ENCODE peak calls at places on chromosomes 16 and 17, in seven cellular contexts. Y is substantia nigra; D is heart right ventricle; T is naive thymus-derived CD4-positive, alpha-beta T cell; G is IMR-90; N is fibroblast of lung; Q is heart left ventricle. C is an unnamed sample.

GRCh38 chr17:76868176-76868668 is at the start of gene MGAT5B:
- DNase-seq in Y (peak), D (peak), T (peak), G (peak), N (peak), Q (peak), C (peak)

GRCh38 chr17:76232342-76232741 is 8.0 kb downstream of the RNF157 start:
- DNase-seq in Y (no peak), D (no peak), T (no peak), G (peak), N (peak), Q (no peak), C (no peak)

GRCh38 chr16:8572919-8573724 is 17.2 kb downstream of the TMEM114 start:
- DNase-seq in Y (no peak), D (no peak), T (no peak), G (peak), N (peak), Q (no peak), C (no peak)

GRCh38 chr17:1050246-1050995 is 53.5 kb downstream of the TIMM22 start:
- DNase-seq in Y (no peak), D (no peak), T (no peak), G (no peak), N (no peak), Q (no peak), C (no peak)

GRCh38 chr16:14427371-14427948 is 202.6 kb downstream of the PARN start:
- DNase-seq in Y (peak), D (no peak), T (no peak), G (peak), N (peak), Q (no peak), C (no peak)

GRCh38 chr17:44826123-44826790 is 3.8 kb downstream of the GJC1 start:
- DNase-seq in Y (no peak), D (no peak), T (no peak), G (no peak), N (peak), Q (no peak), C (no peak)

GRCh38 chr17:81420769-81421462 is 25.7 kb downstream of the BAHCC1 start:
- DNase-seq in Y (peak), D (peak), T (no peak), G (peak), N (peak), Q (peak), C (no peak)

GRCh38 chr17:7710341-7710740 is 5.3 kb downstream of the EFNB3 start:
- DNase-seq in Y (no peak), D (no peak), T (no peak), G (no peak), N (no peak), Q (no peak), C (no peak)

GRCh38 chr17:50685334-50685665 is 22.4 kb downstream of the ANKRD40 start:
- DNase-seq in Y (no peak), D (no peak), T (no peak), G (no peak), N (no peak), Q (no peak), C (no peak)

GRCh38 chr17:50688168-50688719 is 19.5 kb downstream of the ANKRD40 start:
- DNase-seq in Y (no peak), D (no peak), T (no peak), G (no peak), N (no peak), Q (no peak), C (no peak)

GRCh38 chr17:50685691-50686493 is 21.8 kb downstream of the ANKRD40 start:
- DNase-seq in Y (no peak), D (no peak), T (no peak), G (no peak), N (no peak), Q (no peak), C (no peak)

GRCh38 chr17:50687200-50688066 is 20.3 kb downstream of the ANKRD40 start:
- DNase-seq in Y (no peak), D (no peak), T (no peak), G (no peak), N (peak), Q (no peak), C (no peak)

DNA sequence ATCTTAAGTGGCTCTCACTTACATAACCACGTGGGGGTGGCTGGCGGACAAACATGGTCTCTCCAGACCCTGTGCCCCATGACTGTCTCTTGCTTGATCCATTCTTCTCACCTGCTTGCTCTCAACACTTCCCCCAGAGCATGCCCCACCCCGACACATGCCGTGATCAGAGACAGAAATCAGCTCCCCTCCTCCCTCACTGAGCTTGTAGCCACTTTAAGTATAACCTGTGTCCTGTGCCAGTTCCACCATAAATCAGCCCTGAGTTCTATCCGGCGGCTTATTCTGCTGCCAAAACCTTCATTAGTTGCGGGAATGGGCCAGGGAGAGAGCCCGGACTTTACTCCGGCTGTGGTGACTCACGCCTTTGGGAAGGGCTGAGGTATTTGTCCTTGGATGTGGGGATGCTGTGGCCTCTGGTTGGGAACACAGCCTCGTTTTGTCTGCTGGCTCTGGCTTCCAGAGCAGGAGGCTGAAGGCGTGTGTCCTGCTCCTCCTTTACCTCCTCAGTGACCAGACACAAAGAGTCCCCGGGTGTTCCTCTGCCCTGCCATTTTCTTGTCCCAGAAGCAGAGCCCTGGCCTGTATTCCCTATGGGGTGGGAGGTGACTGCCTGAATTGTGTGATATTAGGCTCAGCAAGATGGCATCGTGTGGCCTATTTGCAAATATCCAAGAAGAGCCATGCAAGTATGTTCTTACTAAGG is 21.1 kb downstream of the ANKRD40 start:
- DNase-seq in Y (no peak), D (peak), T (no peak), G (peak), N (peak), Q (peak), C (no peak)
- H3K27ac ChIP-seq in Y (no peak), D (peak), T (no peak), G (peak), N (no peak), Q (no peak), C (no peak)

DNA sequence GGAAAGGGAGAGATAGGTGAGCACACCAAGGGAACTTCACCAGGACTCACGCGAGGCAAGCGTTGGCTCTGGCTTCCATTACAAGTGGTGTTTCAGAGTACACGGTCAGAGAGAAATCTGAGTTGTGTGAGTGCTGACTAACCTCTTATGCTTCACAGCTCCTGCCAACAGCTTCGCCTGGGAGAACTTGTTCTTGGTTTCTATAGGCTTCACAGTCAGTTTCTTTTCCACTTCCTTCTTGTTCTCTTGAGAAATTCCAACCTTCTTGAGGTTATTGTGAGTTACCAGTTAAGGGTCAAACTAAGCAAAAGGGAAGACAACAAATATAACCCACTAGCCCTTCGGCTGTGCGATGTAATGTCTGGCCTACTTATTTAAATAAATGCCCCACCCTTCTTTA is 18.9 kb downstream of the PSME3IP1 start:
- DNase-seq in Y (no peak), D (no peak), T (no peak), G (peak), N (peak), Q (no peak), C (no peak)
- H3K27ac ChIP-seq in Y (peak), D (no peak), T (no peak), G (no peak), N (no peak), Q (no peak), C (no peak)

GRCh38 chr17:57858838-57859237 is 9.0 kb upstream of the MRPS23 start:
- DNase-seq in Y (no peak), D (no peak), T (no peak), G (no peak), N (no peak), Q (no peak), C (no peak)
- H3K27ac ChIP-seq in Y (peak), D (no peak), T (no peak), G (no peak), N (no peak), Q (no peak), C (no peak)

GRCh38 chr17:66567234-66568170 is 265.1 kb downstream of the PRKCA start:
- DNase-seq in Y (peak), D (peak), T (peak), G (peak), N (peak), Q (peak), C (peak)
- H3K27ac ChIP-seq in Y (no peak), D (no peak), T (no peak), G (peak), N (peak), Q (no peak), C (no peak)

GRCh38 chr16:67547423-67548264 is 14.7 kb upstream of the CTCF start:
- DNase-seq in Y (no peak), D (no peak), T (peak), G (no peak), N (no peak), Q (no peak), C (peak)
- H3K27ac ChIP-seq in Y (peak), D (peak), T (peak), G (no peak), N (no peak), Q (no peak), C (peak)

DNA sequence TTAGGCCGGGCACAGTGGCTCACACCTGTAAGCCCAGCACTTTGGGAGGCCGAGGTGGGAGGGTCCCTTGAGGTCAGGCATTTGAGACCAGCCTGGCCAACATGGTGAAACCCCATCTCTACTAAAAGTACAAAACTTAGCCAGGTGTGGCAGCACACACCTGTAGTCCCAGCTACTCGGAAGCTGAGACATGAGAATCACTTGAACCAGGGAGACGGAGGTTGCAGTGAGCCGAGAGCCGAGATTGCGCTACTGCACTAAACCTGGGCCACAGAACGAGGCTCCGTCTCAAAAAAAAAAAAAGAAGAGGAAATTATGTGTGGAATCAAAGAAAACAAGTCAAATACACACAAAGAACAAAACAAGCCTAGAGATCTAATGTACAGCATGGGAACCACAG is 16.1 kb upstream of the MPRIP start:
- DNase-seq in Y (no peak), D (no peak), T (no peak), G (no peak), N (no peak), Q (no peak), C (no peak)
- H3K27ac ChIP-seq in Y (no peak), D (no peak), T (no peak), G (no peak), N (no peak), Q (no peak), C (no peak)

GRCh38 chr16:4934591-4934990 is 2.4 kb downstream of the PPL start:
- DNase-seq in Y (no peak), D (no peak), T (no peak), G (no peak), N (no peak), Q (no peak), C (no peak)
- H3K27ac ChIP-seq in Y (no peak), D (no peak), T (no peak), G (no peak), N (no peak), Q (no peak), C (no peak)

GRCh38 chr17:9647014-9647413 is 1.7 kb downstream of the USP43 start:
- DNase-seq in Y (no peak), D (no peak), T (no peak), G (no peak), N (peak), Q (no peak), C (no peak)

GRCh38 chr17:9646556-9646905 is 1.2 kb downstream of the USP43 start:
- DNase-seq in Y (no peak), D (no peak), T (no peak), G (no peak), N (no peak), Q (no peak), C (no peak)

GRCh38 chr17:9645858-9646555 is 690 bp downstream of the USP43 start:
- DNase-seq in Y (peak), D (peak), T (no peak), G (no peak), N (peak), Q (peak), C (no peak)

GRCh38 chr17:9643611-9644010 is 1.7 kb upstream of the USP43 start:
- DNase-seq in Y (no peak), D (no peak), T (no peak), G (no peak), N (peak), Q (no peak), C (no peak)

GRCh38 chr17:9644910-9645751 is at the start of gene USP43:
- DNase-seq in Y (no peak), D (no peak), T (peak), G (no peak), N (peak), Q (no peak), C (no peak)
- H3K27ac ChIP-seq in Y (no peak), D (no peak), T (no peak), G (no peak), N (no peak), Q (no peak), C (no peak)